ENCODE peak calls at places on chromosome 4, in seven cellular contexts. G is A549, K is aorta, X is H9, U is neuronal stem cell, I is body of pancreas, M is OCI-LY7. B is an unnamed sample. For H3K4me1, the result is how much of the 10 kb centered on the place peaks cover.

GRCh38 chr4:127668770-127669169 is 36.0 kb downstream of the INTU start:
- DNase-seq in G (no peak), K (no peak), X (no peak), M (no peak), U (peak), I (no peak), B (no peak)

GRCh38 chr4:172143605-172144314 is 330.6 kb downstream of the GALNTL6 start:
- DNase-seq in M (no peak), X (no peak), U (no peak), I (no peak), K (no peak), G (no peak), B (no peak)

GRCh38 chr4:61555789-61556188 is 355.7 kb downstream of the ADGRL3 start:
- DNase-seq in U (no peak), I (no peak), X (no peak), M (no peak), G (peak), K (no peak), B (peak)

GRCh38 chr4:112327950-112328349 is 30.8 kb downstream of the ALPK1 start:
- DNase-seq in G (peak), K (no peak), M (peak), I (no peak), X (no peak), U (peak), B (peak)

GRCh38 chr4:152501846-152502536 is 33.9 kb downstream of the FBXW7 start:
- DNase-seq in M (no peak), K (no peak), U (no peak), G (no peak), X (no peak), I (no peak), B (no peak)

GRCh38 chr4:114512595-114513295 is 85.9 kb upstream of the UGT8 start:
- DNase-seq in G (no peak), I (no peak), K (no peak), X (no peak), M (no peak), U (no peak), B (peak)

GRCh38 chr4:112055100-112055499 is 90.2 kb upstream of the FAM241A start:
- DNase-seq in X (no peak), M (no peak), G (no peak), I (no peak), K (no peak), U (no peak), B (no peak)

GRCh38 chr4:17072483-17072882 is 174.0 kb upstream of the LDB2 start:
- DNase-seq in M (no peak), I (no peak), G (no peak), X (no peak), K (no peak), U (no peak), B (no peak)

GRCh38 chr4:139892973-139893736 is 227.5 kb downstream of the MGST2 start:
- DNase-seq in X (no peak), U (no peak), M (no peak), K (no peak), I (no peak), G (no peak), B (no peak)

GRCh38 chr4:88527787-88528186 is 4.2 kb upstream of the PYURF start:
- DNase-seq in U (no peak), M (no peak), I (no peak), X (no peak), K (no peak), G (no peak), B (no peak)

GRCh38 chr4:127586922-127587571 is 45.7 kb upstream of the INTU start:
- DNase-seq in I (peak), M (peak), X (peak), G (peak), U (no peak), K (no peak), B (peak)

GRCh38 chr4:45716093-45716492 is 407.8 kb downstream of the GABRG1 start:
- DNase-seq in X (no peak), U (no peak), K (no peak), M (no peak), I (no peak), G (no peak), B (peak)

GRCh38 chr4:74364649-74365491 is at the start of gene EREG:
- DNase-seq in U (peak), M (no peak), X (peak), K (peak), I (peak), G (peak), B (peak)

GRCh38 chr4:159169414-159169813 is 66.5 kb downstream of the RAPGEF2 start:
- DNase-seq in M (no peak), U (no peak), I (no peak), G (no peak), X (no peak), K (no peak), B (no peak)

GRCh38 chr4:6730603-6731300 is 14.8 kb downstream of the BLOC1S4 start:
- DNase-seq in X (peak), K (no peak), G (no peak), U (no peak), I (no peak), M (no peak), B (no peak)

GRCh38 chr4:124768596-124768995 is 56.1 kb upstream of the ANKRD50 start:
- DNase-seq in X (no peak), M (no peak), U (no peak), I (no peak), K (no peak), G (no peak), B (no peak)

GRCh38 chr4:138242076-138242829 is at the start of gene SLC7A11:
- DNase-seq in X (peak), U (peak), G (peak), K (no peak), I (peak), M (peak), B (peak)

GRCh38 chr4:18570370-18570769 is 548.8 kb upstream of the LCORL start:
- DNase-seq in I (no peak), K (no peak), U (no peak), X (no peak), M (no peak), G (no peak), B (no peak)

GRCh38 chr4:184937030-184937710 is 81.1 kb upstream of the HELT start:
- DNase-seq in K (no peak), G (no peak), X (no peak), I (peak), U (no peak), M (no peak), B (no peak)

GRCh38 chr4:27568236-27568951 is 707.8 kb downstream of the STIM2 start:
- DNase-seq in I (no peak), X (no peak), G (no peak), K (no peak), U (no peak), M (no peak), B (no peak)

GRCh38 chr4:157246959-157247358 is 26.4 kb downstream of the GRIA2 start:
- DNase-seq in U (no peak), M (no peak), K (no peak), X (no peak), I (no peak), G (no peak), B (no peak)

GRCh38 chr4:146051724-146052396 is 113.2 kb upstream of the ZNF827 start:
- DNase-seq in M (no peak), K (no peak), U (no peak), G (no peak), I (no peak), X (no peak), B (no peak)

GRCh38 chr4:32440391-32440790 is 1720.2 kb downstream of the PCDH7 start:
- DNase-seq in U (no peak), G (no peak), K (no peak), I (no peak), X (no peak), M (peak), B (no peak)

GRCh38 chr4:1377606-1378261 is 28.5 kb downstream of the NKX1-1 start:
- DNase-seq in G (no peak), M (no peak), X (no peak), U (no peak), I (peak), K (peak), B (no peak)

GRCh38 chr4:170773709-170774273 is 684.0 kb upstream of the AADAT start:
- DNase-seq in X (no peak), K (no peak), M (no peak), I (no peak), U (no peak), G (no peak), B (no peak)

GRCh38 chr4:184745747-184746531 is 12.0 kb upstream of the CENPU start:
- DNase-seq in I (peak), G (peak), U (peak), X (peak), K (peak), M (peak), B (peak)

GRCh38 chr4:37392540-37393255 is 148.2 kb downstream of the NWD2 start:
- DNase-seq in U (no peak), G (no peak), K (no peak), X (no peak), M (no peak), I (peak), B (no peak)

GRCh38 chr4:83219991-83220360 is 64.6 kb downstream of the COQ2 start:
- DNase-seq in X (no peak), U (no peak), M (no peak), G (no peak), I (no peak), K (no peak), B (no peak)

GRCh38 chr4:83214079-83214478 is 70.5 kb downstream of the COQ2 start:
- DNase-seq in X (no peak), G (no peak), U (no peak), I (no peak), M (no peak), K (no peak), B (no peak)

GRCh38 chr4:83219344-83219990 is 65.1 kb downstream of the COQ2 start:
- DNase-seq in K (no peak), G (no peak), I (peak), X (no peak), M (peak), U (no peak), B (peak)

GRCh38 chr4:83217721-83218522 is 66.7 kb downstream of the COQ2 start:
- DNase-seq in I (no peak), G (no peak), M (peak), U (no peak), K (no peak), X (no peak), B (peak)

DNA sequence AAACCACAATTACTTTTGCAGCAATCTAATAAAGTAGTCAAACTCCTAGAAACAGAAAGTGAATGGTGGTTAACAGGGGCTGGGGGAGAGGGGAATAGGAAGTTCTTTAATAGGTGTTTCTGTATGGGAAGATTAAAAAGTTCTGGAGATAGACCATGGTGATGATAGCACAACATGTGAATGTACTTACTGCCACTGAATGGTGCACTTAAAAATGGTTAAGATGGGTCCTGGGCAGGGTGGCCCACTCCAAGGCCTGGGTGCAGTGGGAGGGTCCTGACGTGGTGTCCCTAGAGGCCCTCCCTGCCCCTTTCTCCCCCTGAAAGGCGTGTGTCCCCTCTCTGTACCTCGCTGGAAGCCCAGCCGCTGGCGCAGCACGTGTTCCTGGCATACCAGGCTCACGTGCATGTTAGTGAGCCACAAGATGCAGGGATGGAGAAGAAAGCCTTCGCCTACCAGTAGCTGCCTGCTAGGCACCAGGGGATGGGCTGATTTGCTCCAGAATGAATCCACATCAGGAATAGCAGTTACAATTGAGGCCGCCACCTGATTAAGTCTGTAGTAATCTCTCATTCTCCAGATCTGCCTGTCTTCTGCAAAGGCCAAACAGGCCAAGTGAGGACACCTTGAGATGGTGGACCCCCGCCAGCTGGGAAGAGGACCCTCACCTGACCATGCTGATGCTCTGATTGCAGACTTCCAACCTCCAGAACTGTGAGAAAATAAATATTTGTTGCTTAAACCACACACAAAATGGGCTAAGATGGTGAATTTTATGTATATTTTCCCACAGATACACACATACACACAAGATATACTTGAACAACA is 67.5 kb downstream of the COQ2 start:
- DNase-seq in U (no peak), I (no peak), K (no peak), G (no peak), X (no peak), M (no peak), B (no peak)
- H3K27ac ChIP-seq in U (no peak), I (no peak), K (no peak), G (no peak), X (no peak), M (peak), B (peak)

GRCh38 chr4:62898115-62898514 is 1511.1 kb downstream of the TECRL start:
- DNase-seq in M (no peak), G (no peak), I (no peak), X (no peak), U (no peak), K (peak), B (no peak)
- H3K4me1 ChIP-seq in M (under half), G (under half), I (under half), X (under half), U (under half), K (under half), B (under half)

DNA sequence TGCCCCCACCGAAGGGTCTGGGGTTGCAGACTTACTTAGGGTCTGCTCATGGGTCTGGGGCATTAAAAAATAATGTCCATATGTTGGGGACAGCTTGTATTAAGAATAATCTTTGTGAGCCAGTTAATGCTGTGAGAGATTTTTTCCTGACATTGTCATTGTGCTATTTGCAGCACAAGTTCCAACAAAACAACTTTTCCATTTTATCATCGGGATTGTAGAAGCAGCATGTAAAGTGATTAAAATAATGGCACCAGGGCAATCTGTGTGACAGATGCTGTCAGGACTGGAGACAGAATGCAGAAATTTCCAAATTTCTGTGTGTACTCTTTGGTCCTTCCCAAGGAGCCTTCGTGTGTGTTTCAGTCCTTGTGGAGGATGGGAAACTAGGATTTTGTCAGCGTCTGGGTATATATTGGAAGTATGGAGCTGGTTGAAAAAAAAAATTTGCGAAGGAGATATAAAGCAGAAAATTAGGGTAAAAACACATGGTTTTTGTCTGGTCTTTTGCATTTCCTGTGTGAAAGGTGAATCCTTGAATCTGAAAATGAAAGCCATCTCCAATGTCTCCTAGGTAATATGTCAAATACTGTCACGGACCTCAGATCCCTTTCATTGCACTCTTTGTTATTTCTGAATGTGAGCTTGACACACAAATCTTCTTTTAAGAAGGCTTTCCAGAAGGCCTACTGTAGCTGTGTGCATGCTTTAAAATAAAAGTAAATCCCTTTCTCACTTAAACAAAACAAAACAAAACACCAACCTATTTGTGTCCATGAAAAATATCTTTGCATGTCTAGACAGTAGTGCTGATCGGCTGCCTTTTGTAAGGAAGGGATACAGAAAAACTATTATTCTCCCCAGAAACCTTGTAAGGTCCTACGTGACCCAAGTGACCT is 101.3 kb upstream of the LIMCH1 start:
- DNase-seq in X (no peak), G (no peak), M (no peak), U (no peak), K (no peak), I (no peak), B (no peak)
- H3K27ac ChIP-seq in X (no peak), G (peak), M (no peak), U (no peak), K (peak), I (peak), B (no peak)

DNA sequence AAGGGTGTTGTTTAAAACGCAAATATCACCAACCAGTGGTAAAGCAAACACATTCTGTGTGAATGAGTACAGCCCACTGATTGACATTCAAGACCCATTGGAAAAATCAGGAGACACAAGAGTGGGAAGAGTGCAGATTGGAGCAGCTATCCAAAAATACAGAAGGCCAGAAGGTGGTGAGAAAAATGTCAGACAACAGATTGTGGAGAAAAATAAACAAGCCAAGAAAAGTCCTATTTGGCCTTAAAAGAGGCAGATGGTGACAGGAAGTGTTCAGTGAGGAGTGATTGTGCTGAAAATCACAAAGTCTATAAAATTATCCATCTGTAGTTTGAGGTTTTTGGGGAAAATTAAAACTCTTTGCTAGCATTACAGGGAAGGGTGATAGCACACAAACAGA is 39.3 kb downstream of the CPE start:
- DNase-seq in I (no peak), M (no peak), X (no peak), U (no peak), G (no peak), K (no peak), B (no peak)
- H3K4me1 ChIP-seq in I (under half), M (under half), X (under half), U (under half), G (under half), K (under half), B (under half)

B was measured in small intestine.